ENCODE peak calls at places on chromosomes 1 and 21, in five cellular contexts. One of them, this sample, is unnamed.

GRCh38 chr1:80918365-80918764 is 882.4 kb upstream of the ADGRL2 start:
- DNase-seq in Calu3: no peak
- DNase-seq in cardiac muscle cell: no peak
- DNase-seq in endothelial cell: no peak
- DNase-seq in astrocyte of the cerebellum: no peak
- DNase-seq in this sample: no peak

GRCh38 chr1:28973850-28974841 is 59.8 kb downstream of the EPB41 start:
- DNase-seq in Calu3: no peak
- DNase-seq in endothelial cell: no peak
- DNase-seq in astrocyte of the cerebellum: no peak
- DNase-seq in cardiac muscle cell: peak; percentile 61
- DNase-seq in this sample: no peak

GRCh38 chr1:92653605-92654381 is 131.1 kb downstream of the EVI5 start:
- DNase-seq in cardiac muscle cell: no peak
- DNase-seq in astrocyte of the cerebellum: no peak
- DNase-seq in endothelial cell: no peak
- DNase-seq in Calu3: no peak
- DNase-seq in this sample: no peak

GRCh38 chr1:198462365-198463025 is 78.0 kb downstream of the ATP6V1G3 start:
- DNase-seq in Calu3: no peak
- DNase-seq in astrocyte of the cerebellum: no peak
- DNase-seq in cardiac muscle cell: no peak
- DNase-seq in endothelial cell: no peak
- DNase-seq in this sample: no peak

GRCh38 chr1:181033799-181034391 is at the start of gene MR1:
- DNase-seq in astrocyte of the cerebellum: peak; percentile 41
- DNase-seq in cardiac muscle cell: peak; percentile 84
- DNase-seq in endothelial cell: no peak
- DNase-seq in Calu3: peak; percentile 45
- DNase-seq in this sample: peak; percentile 86

GRCh38 chr1:90122679-90123340 is 127.9 kb downstream of the ZNF326 start:
- DNase-seq in astrocyte of the cerebellum: no peak
- DNase-seq in cardiac muscle cell: no peak
- DNase-seq in endothelial cell: no peak
- DNase-seq in Calu3: no peak
- DNase-seq in this sample: no peak

GRCh38 chr1:59453297-59453970 is 156.5 kb downstream of the FGGY start:
- DNase-seq in astrocyte of the cerebellum: no peak
- DNase-seq in endothelial cell: no peak
- DNase-seq in cardiac muscle cell: no peak
- DNase-seq in Calu3: no peak
- DNase-seq in this sample: no peak

GRCh38 chr1:43402055-43402865 is 12.6 kb downstream of the SZT2 start:
- DNase-seq in cardiac muscle cell: no peak
- DNase-seq in astrocyte of the cerebellum: no peak
- DNase-seq in endothelial cell: no peak
- DNase-seq in Calu3: no peak
- DNase-seq in this sample: no peak

GRCh38 chr21:38806153-38806941 is 618 bp downstream of the ETS2 start:
- DNase-seq in astrocyte of the cerebellum: no peak
- DNase-seq in cardiac muscle cell: no peak
- DNase-seq in endothelial cell: peak; percentile 54
- DNase-seq in Calu3: no peak
- DNase-seq in this sample: peak; percentile 38

GRCh38 chr1:20603473-20604464 is 14.9 kb downstream of the CDA start:
- DNase-seq in cardiac muscle cell: peak; percentile 72
- DNase-seq in Calu3: no peak
- DNase-seq in astrocyte of the cerebellum: no peak
- DNase-seq in endothelial cell: no peak
- DNase-seq in this sample: no peak

GRCh38 chr1:21816602-21817302 is 4.7 kb downstream of the LDLRAD2 start:
- DNase-seq in cardiac muscle cell: peak; percentile 73
- DNase-seq in endothelial cell: no peak
- DNase-seq in astrocyte of the cerebellum: peak; percentile 22
- DNase-seq in Calu3: peak; percentile 18
- DNase-seq in this sample: no peak

GRCh38 chr1:60924964-60925798 is 157.2 kb upstream of the NFIA start:
- DNase-seq in Calu3: no peak
- DNase-seq in astrocyte of the cerebellum: no peak
- DNase-seq in endothelial cell: no peak
- DNase-seq in cardiac muscle cell: no peak
- DNase-seq in this sample: no peak

GRCh38 chr1:163361123-163361934 is 39.6 kb downstream of the NUF2 start:
- DNase-seq in cardiac muscle cell: peak; percentile 34
- DNase-seq in endothelial cell: peak; percentile 8
- DNase-seq in astrocyte of the cerebellum: no peak
- DNase-seq in Calu3: peak; percentile 42
- DNase-seq in this sample: peak; percentile 4

GRCh38 chr21:16841917-16842316 is 670.9 kb upstream of the CXADR start:
- DNase-seq in astrocyte of the cerebellum: no peak
- DNase-seq in endothelial cell: no peak
- DNase-seq in Calu3: no peak
- DNase-seq in cardiac muscle cell: no peak
- DNase-seq in this sample: no peak

GRCh38 chr1:31227891-31228290 is 11.8 kb downstream of the NKAIN1 start:
- DNase-seq in astrocyte of the cerebellum: peak; percentile 11
- DNase-seq in endothelial cell: no peak
- DNase-seq in Calu3: no peak
- DNase-seq in cardiac muscle cell: no peak
- DNase-seq in this sample: no peak

GRCh38 chr1:63891211-63891610 is 117.4 kb downstream of the ROR1 start:
- DNase-seq in endothelial cell: no peak
- DNase-seq in Calu3: no peak
- DNase-seq in cardiac muscle cell: no peak
- DNase-seq in astrocyte of the cerebellum: no peak
- DNase-seq in this sample: no peak

DNA sequence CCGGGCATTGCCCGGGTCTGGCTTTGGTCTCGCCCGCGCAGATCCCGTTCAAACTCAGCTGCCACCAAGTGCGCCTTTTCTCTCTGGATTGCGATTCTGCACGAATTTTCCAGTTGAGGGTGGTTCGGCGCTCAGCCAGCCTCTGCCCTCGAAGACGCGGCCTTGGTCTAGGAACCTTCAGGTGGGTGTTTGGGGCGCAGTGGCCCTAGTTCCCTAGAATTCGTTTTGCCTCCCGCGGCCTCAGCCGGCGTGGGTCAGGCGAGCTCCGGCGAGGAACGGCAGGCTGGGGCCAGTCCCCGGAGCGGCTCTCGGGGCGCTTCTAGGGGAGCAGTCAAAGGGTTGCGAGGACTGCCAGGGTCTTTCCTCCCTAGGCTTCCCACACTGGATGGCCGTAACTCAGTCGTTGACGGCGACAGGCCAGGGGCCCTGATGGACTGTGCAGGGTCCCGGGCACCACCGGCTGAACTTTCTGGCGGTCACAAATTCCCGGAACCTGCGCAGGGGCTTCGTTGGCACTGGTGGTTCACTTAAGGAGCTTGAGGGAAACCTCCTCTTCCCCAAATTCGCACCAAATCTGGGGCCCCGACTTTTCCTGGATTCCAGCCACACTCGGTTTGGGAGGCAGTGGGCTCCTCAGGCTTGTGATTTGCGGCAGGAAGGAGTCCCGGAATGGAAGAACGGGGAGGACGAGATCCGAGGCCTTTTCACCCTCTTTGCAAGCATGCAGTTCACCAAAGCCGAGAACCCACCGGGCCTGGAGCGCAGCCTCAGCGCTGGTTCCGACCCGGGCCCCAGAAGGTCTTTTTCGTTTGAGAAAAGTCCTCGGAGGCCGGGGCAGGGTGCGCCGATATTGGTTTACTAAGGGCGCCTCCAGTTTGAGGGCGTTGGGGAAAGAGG is 1.2 kb downstream of the DMBX1 start:
- DNase-seq in Calu3: no peak
- DNase-seq in cardiac muscle cell: no peak
- DNase-seq in endothelial cell: no peak
- DNase-seq in astrocyte of the cerebellum: no peak
- DNase-seq in this sample: no peak
- TF ChIP-seq CTCF in Calu3: no peak
- TF ChIP-seq CTCF in cardiac muscle cell: no peak
- TF ChIP-seq CTCF in endothelial cell: no peak
- TF ChIP-seq CTCF in astrocyte of the cerebellum: no peak
- TF ChIP-seq CTCF in this sample: no peak

DNA sequence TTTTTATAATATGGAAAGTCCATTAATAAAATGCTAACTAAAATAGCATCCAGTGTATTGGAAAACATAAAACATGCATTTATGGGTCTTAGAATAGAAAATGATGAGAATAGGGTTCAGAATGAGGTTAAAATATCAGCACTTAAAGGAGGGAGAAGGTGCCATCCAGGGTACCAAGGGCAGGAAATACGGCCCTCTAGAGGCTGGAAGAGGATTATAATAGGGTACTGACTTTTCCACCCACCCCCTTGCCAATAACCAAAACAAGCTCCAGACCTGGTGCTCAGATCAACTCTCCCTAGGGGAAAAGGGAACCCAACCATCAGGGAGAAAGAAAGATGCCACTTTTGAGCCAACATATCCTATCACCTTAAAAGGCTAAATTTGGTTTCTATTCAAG is 26.7 kb downstream of the ASTN1 start:
- DNase-seq in cardiac muscle cell: no peak
- DNase-seq in endothelial cell: no peak
- DNase-seq in Calu3: no peak
- DNase-seq in astrocyte of the cerebellum: no peak
- DNase-seq in this sample: no peak
- TF ChIP-seq CTCF in cardiac muscle cell: no peak
- TF ChIP-seq CTCF in endothelial cell: no peak
- TF ChIP-seq CTCF in Calu3: no peak
- TF ChIP-seq CTCF in astrocyte of the cerebellum: no peak
- TF ChIP-seq CTCF in this sample: no peak

GRCh38 chr1:11248169-11248568 is 14.2 kb downstream of the MTOR start:
- DNase-seq in endothelial cell: no peak
- DNase-seq in astrocyte of the cerebellum: no peak
- DNase-seq in cardiac muscle cell: no peak
- DNase-seq in Calu3: no peak
- DNase-seq in this sample: no peak
- TF ChIP-seq CTCF in endothelial cell: no peak
- TF ChIP-seq CTCF in astrocyte of the cerebellum: no peak
- TF ChIP-seq CTCF in cardiac muscle cell: no peak
- TF ChIP-seq CTCF in Calu3: no peak
- TF ChIP-seq CTCF in this sample: peak; percentile 16

GRCh38 chr1:243483084-243483845 is 227.4 kb downstream of the SDCCAG8 start:
- DNase-seq in endothelial cell: peak; percentile 63
- DNase-seq in astrocyte of the cerebellum: no peak
- DNase-seq in cardiac muscle cell: no peak
- DNase-seq in Calu3: no peak
- DNase-seq in this sample: no peak
- TF ChIP-seq CTCF in endothelial cell: no peak
- TF ChIP-seq CTCF in astrocyte of the cerebellum: peak; percentile 35
- TF ChIP-seq CTCF in cardiac muscle cell: peak; percentile 10
- TF ChIP-seq CTCF in Calu3: no peak
- TF ChIP-seq CTCF in this sample: peak; percentile 24

GRCh38 chr1:203638914-203639313 is 12.3 kb downstream of the ATP2B4 start:
- DNase-seq in Calu3: no peak
- DNase-seq in cardiac muscle cell: no peak
- DNase-seq in astrocyte of the cerebellum: no peak
- DNase-seq in endothelial cell: no peak
- DNase-seq in this sample: no peak
- TF ChIP-seq CTCF in Calu3: no peak
- TF ChIP-seq CTCF in cardiac muscle cell: peak; percentile 8
- TF ChIP-seq CTCF in astrocyte of the cerebellum: no peak
- TF ChIP-seq CTCF in endothelial cell: no peak
- TF ChIP-seq CTCF in this sample: no peak

DNA sequence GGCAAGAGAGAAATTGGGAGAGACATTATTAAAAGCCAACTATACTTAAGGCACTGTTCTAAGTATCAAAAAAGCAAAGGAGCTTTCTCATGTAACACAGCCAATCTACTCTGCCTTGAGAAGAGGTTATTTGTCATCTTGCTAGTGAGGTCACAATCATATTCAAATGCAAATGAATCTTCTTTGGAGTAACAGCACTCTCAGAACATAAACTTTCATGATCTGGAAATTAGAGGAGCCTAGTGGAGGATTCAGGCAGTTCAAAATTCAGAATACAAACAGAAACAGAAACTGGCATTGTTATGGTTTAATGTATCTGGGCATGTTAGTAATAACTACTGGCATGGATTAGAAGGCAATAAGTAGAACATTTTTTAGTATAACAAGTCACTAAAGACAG is 57.4 kb downstream of the ARID4B start:
- DNase-seq in endothelial cell: no peak
- DNase-seq in Calu3: no peak
- DNase-seq in astrocyte of the cerebellum: peak; percentile 69
- DNase-seq in cardiac muscle cell: peak; percentile 16
- DNase-seq in this sample: no peak
- TF ChIP-seq CTCF in endothelial cell: no peak
- TF ChIP-seq CTCF in Calu3: no peak
- TF ChIP-seq CTCF in astrocyte of the cerebellum: peak; percentile 25
- TF ChIP-seq CTCF in cardiac muscle cell: peak; percentile 8
- TF ChIP-seq CTCF in this sample: no peak

GRCh38 chr1:26996665-26997064 is 3.2 kb downstream of the TRNP1 start:
- DNase-seq in astrocyte of the cerebellum: no peak
- DNase-seq in cardiac muscle cell: no peak
- DNase-seq in endothelial cell: no peak
- DNase-seq in Calu3: no peak
- DNase-seq in this sample: no peak

GRCh38 chr1:26994020-26994745 is 691 bp downstream of the TRNP1 start:
- DNase-seq in endothelial cell: peak; percentile 30
- DNase-seq in cardiac muscle cell: no peak
- DNase-seq in Calu3: no peak
- DNase-seq in astrocyte of the cerebellum: no peak
- DNase-seq in this sample: no peak

GRCh38 chr1:26993237-26994019 is at the start of gene TRNP1:
- DNase-seq in cardiac muscle cell: peak; percentile 82
- DNase-seq in Calu3: peak; percentile 89
- DNase-seq in astrocyte of the cerebellum: no peak
- DNase-seq in endothelial cell: peak; percentile 57
- DNase-seq in this sample: peak; percentile 94

GRCh38 chr1:26996024-26996423 is 2.5 kb downstream of the TRNP1 start:
- DNase-seq in Calu3: no peak
- DNase-seq in astrocyte of the cerebellum: no peak
- DNase-seq in cardiac muscle cell: peak; percentile 40
- DNase-seq in endothelial cell: no peak
- DNase-seq in this sample: no peak

GRCh38 chr1:26994772-26995625 is 1.5 kb downstream of the TRNP1 start:
- DNase-seq in endothelial cell: no peak
- DNase-seq in Calu3: no peak
- DNase-seq in cardiac muscle cell: no peak
- DNase-seq in astrocyte of the cerebellum: no peak
- DNase-seq in this sample: no peak
- TF ChIP-seq CTCF in endothelial cell: no peak
- TF ChIP-seq CTCF in Calu3: no peak
- TF ChIP-seq CTCF in cardiac muscle cell: no peak
- TF ChIP-seq CTCF in astrocyte of the cerebellum: no peak
- TF ChIP-seq CTCF in this sample: no peak

GRCh38 chr1:239388578-239388977 is 2.2 kb downstream of the CHRM3 start:
- DNase-seq in endothelial cell: no peak
- DNase-seq in astrocyte of the cerebellum: no peak
- DNase-seq in Calu3: no peak
- DNase-seq in cardiac muscle cell: no peak
- DNase-seq in this sample: no peak
- TF ChIP-seq CTCF in endothelial cell: no peak
- TF ChIP-seq CTCF in astrocyte of the cerebellum: no peak
- TF ChIP-seq CTCF in Calu3: no peak
- TF ChIP-seq CTCF in cardiac muscle cell: no peak
- TF ChIP-seq CTCF in this sample: no peak

DNA sequence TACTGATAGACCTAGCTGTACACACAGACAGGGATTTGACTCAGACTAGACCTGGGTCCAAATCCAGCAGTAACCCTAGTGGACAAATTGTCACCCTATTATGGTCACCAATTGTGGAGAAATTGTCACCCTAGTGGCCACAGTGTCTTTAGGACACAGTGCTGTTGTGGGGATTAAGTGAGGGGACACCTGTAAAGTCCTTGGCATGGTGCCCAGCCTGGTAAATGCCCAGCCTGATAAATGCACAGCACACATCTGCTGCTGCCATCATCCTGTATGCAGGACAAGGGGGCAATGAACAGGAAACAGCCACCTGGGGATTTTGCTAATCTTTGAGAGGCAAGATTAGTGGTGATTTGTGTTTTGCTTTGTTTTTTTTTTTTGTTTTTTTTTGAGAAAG is 2.3 kb downstream of the TMEM61 start:
- DNase-seq in astrocyte of the cerebellum: no peak
- DNase-seq in endothelial cell: no peak
- DNase-seq in Calu3: peak; percentile 45
- DNase-seq in cardiac muscle cell: no peak
- DNase-seq in this sample: no peak
- TF ChIP-seq CTCF in astrocyte of the cerebellum: no peak
- TF ChIP-seq CTCF in endothelial cell: no peak
- TF ChIP-seq CTCF in Calu3: peak; percentile 44
- TF ChIP-seq CTCF in cardiac muscle cell: no peak
- TF ChIP-seq CTCF in this sample: no peak

This sample was measured in GM10248.